ENCODE peak calls at places on chromosome 22, in six cellular contexts. W is HTR-8/SVneo, A is ELF-1, C is kidney, X is AG20443, T is MV-4-11. U is an unnamed sample.

GRCh38 chr22:42468841-42469240 is 36.6 kb upstream of the NFAM1 start:
- DNase-seq in C (peak), X (no peak), T (peak), A (no peak), W (peak), U (no peak)

GRCh38 chr22:42326301-42326700 is 55.8 kb upstream of the TCF20 start:
- DNase-seq in C (no peak), T (no peak), W (no peak), A (no peak), X (no peak), U (no peak)

GRCh38 chr22:31530816-31531180 is 34.5 kb downstream of the SFI1 start:
- DNase-seq in C (no peak), W (no peak), T (no peak), X (no peak), A (no peak), U (no peak)

GRCh38 chr22:48972979-48973693 is 854.5 kb downstream of the BRD1 start:
- DNase-seq in T (no peak), W (no peak), A (no peak), X (no peak), C (no peak), U (no peak)

GRCh38 chr22:36330655-36331305 is 57.0 kb downstream of the MYH9 start:
- DNase-seq in X (peak), C (peak), A (peak), T (peak), W (no peak), U (no peak)

GRCh38 chr22:39130892-39131855 is 21.3 kb downstream of the CBX7 start:
- DNase-seq in X (peak), C (no peak), W (no peak), T (peak), A (peak), U (no peak)

GRCh38 chr22:49373289-49373666 is 454.4 kb downstream of the BRD1 start:
- DNase-seq in A (no peak), W (no peak), X (no peak), C (peak), T (no peak), U (no peak)

GRCh38 chr22:36079041-36079440 is 50.4 kb upstream of the RBFOX2 start:
- DNase-seq in X (no peak), A (no peak), W (no peak), C (no peak), T (no peak), U (no peak)

GRCh38 chr22:43182118-43182517 is 4.8 kb downstream of the TTLL12 start:
- DNase-seq in T (no peak), A (no peak), W (no peak), C (peak), X (no peak), U (no peak)

U was measured in hippocampal formation.